ENCODE peak calls at places on chromosomes 16 and 17, in nine cellular contexts. T is fibroblast of lung, Y is kidney, J is OCI-LY7, P is heart right ventricle, B is Calu3, K is lower leg skin, Q is HFFc6, H is kidney epithelial cell. C is an unnamed sample.

GRCh38 chr17:15444805-15445204 is 22.6 kb downstream of the CDRT4 start:
- DNase-seq in H (no peak), B (no peak), K (peak), P (no peak), Y (no peak), J (no peak), Q (peak), T (no peak), C (no peak)

GRCh38 chr16:51931596-51931995 is 615.3 kb downstream of the TOX3 start:
- DNase-seq in H (no peak), T (no peak), Y (no peak), K (no peak), B (no peak), P (no peak), J (no peak), Q (no peak), C (no peak)

GRCh38 chr17:66644311-66644710 is 190.6 kb upstream of the CACNG5 start:
- DNase-seq in P (no peak), J (no peak), T (no peak), Y (no peak), Q (no peak), K (peak), B (no peak), H (no peak), C (no peak)

GRCh38 chr17:40063034-40063765 is 435 bp downstream of the THRA start:
- DNase-seq in Y (peak), B (peak), K (peak), P (no peak), Q (no peak), T (no peak), H (no peak), J (peak), C (peak)

GRCh38 chr17:82272495-82273326 is 789 bp downstream of the CSNK1D start:
- DNase-seq in Y (peak), P (peak), Q (no peak), T (no peak), K (peak), B (no peak), J (peak), H (no peak), C (peak)

GRCh38 chr17:78884148-78884870 is 18.7 kb downstream of the CEP295NL start:
- DNase-seq in K (no peak), P (no peak), H (no peak), T (no peak), Y (peak), J (no peak), Q (no peak), B (peak), C (no peak)

GRCh38 chr17:65850486-65850885 is 289.0 kb upstream of the AXIN2 start:
- DNase-seq in K (no peak), T (peak), Y (no peak), Q (no peak), P (no peak), B (no peak), H (peak), J (no peak), C (peak)

GRCh38 chr17:32010114-32010513 is 2.9 kb downstream of the LRRC37B start:
- DNase-seq in P (no peak), Q (no peak), H (no peak), J (no peak), Y (no peak), K (no peak), B (no peak), T (no peak), C (no peak)

GRCh38 chr17:83084214-83084613 is 4.8 kb downstream of the METRNL start:
- DNase-seq in B (no peak), T (no peak), P (no peak), K (no peak), J (no peak), H (no peak), Q (no peak), Y (no peak), C (no peak)

GRCh38 chr16:85536411-85537330 is 76.5 kb upstream of the GSE1 start:
- DNase-seq in J (no peak), Q (no peak), H (no peak), T (no peak), Y (no peak), P (no peak), K (no peak), B (no peak), C (no peak)

GRCh38 chr16:12697437-12697836 is 106.2 kb downstream of the CPPED1 start:
- DNase-seq in K (peak), J (no peak), H (no peak), Q (no peak), B (no peak), P (no peak), T (no peak), Y (no peak), C (no peak)

GRCh38 chr16:75267631-75268264 is 16.3 kb upstream of the BCAR1 start:
- DNase-seq in T (peak), Q (peak), Y (peak), H (no peak), B (peak), J (no peak), K (peak), P (peak), C (no peak)

GRCh38 chr16:16004314-16004749 is 54.9 kb downstream of the ABCC1 start:
- DNase-seq in B (no peak), J (no peak), H (no peak), Y (no peak), Q (peak), K (no peak), P (no peak), T (peak), C (no peak)

GRCh38 chr17:39352986-39353385 is 48.4 kb downstream of the FBXL20 start:
- DNase-seq in T (no peak), Y (no peak), J (no peak), H (no peak), Q (no peak), B (no peak), P (no peak), K (no peak), C (no peak)

GRCh38 chr17:78380370-78380769 is 1.9 kb downstream of the PGS1 start:
- DNase-seq in Q (no peak), H (no peak), Y (no peak), P (no peak), K (no peak), T (no peak), J (no peak), B (no peak), C (no peak)

GRCh38 chr16:50977064-50977621 is 173.9 kb downstream of the SALL1 start:
- DNase-seq in K (no peak), J (no peak), P (no peak), T (no peak), H (no peak), B (no peak), Q (no peak), Y (no peak), C (no peak)

GRCh38 chr16:87437327-87437726 is 45.2 kb downstream of the MAP1LC3B start:
- DNase-seq in Q (no peak), P (no peak), H (no peak), Y (no peak), K (no peak), J (no peak), B (no peak), T (no peak), C (no peak)

GRCh38 chr17:6077746-6078145 is 7.6 kb downstream of the WSCD1 start:
- DNase-seq in P (no peak), T (no peak), B (no peak), H (no peak), K (no peak), J (no peak), Q (no peak), Y (no peak), C (no peak)

GRCh38 chr17:35057332-35057915 is 6.1 kb downstream of the RFFL start:
- DNase-seq in H (no peak), B (no peak), J (no peak), Y (no peak), K (no peak), P (no peak), T (no peak), Q (no peak), C (no peak)

GRCh38 chr16:69378760-69379159 is 7.0 kb downstream of the TERF2 start:
- DNase-seq in T (no peak), Q (no peak), K (no peak), P (no peak), J (no peak), B (no peak), H (no peak), Y (no peak), C (no peak)

GRCh38 chr17:57051886-57052342 is 33.1 kb upstream of the AKAP1 start:
- DNase-seq in Y (no peak), T (no peak), J (no peak), B (no peak), H (no peak), Q (no peak), P (no peak), K (no peak), C (no peak)

GRCh38 chr17:6279659-6280058 is 155.3 kb downstream of the AIPL1 start:
- DNase-seq in T (no peak), H (peak), Y (no peak), K (peak), J (peak), Q (no peak), P (no peak), B (peak), C (no peak)

GRCh38 chr17:75404739-75405364 is 626 bp downstream of the GRB2 start:
- DNase-seq in H (no peak), Q (peak), J (peak), B (peak), T (no peak), P (peak), K (peak), Y (peak), C (no peak)

GRCh38 chr16:48583075-48584065 is 26.6 kb downstream of the N4BP1 start:
- DNase-seq in K (no peak), B (no peak), Q (peak), J (no peak), P (no peak), Y (no peak), H (no peak), T (no peak), C (no peak)

GRCh38 chr16:16096161-16096857 is 127.0 kb downstream of the ABCC6 start:
- DNase-seq in K (no peak), B (no peak), H (no peak), Q (peak), P (no peak), Y (peak), T (peak), J (peak), C (no peak)

GRCh38 chr17:3639981-3640596 is 3.5 kb downstream of the CTNS start:
- DNase-seq in Y (no peak), Q (peak), J (peak), K (no peak), H (no peak), P (no peak), T (no peak), B (no peak), C (no peak)

GRCh38 chr16:50202926-50203624 is 50.0 kb downstream of the TENT4B start:
- DNase-seq in J (no peak), B (peak), K (no peak), P (no peak), T (peak), H (peak), Y (no peak), Q (peak), C (no peak)

GRCh38 chr17:71470062-71470461 is 650.8 kb upstream of the SOX9 start:
- DNase-seq in P (no peak), K (no peak), Q (no peak), J (no peak), Y (no peak), B (no peak), H (no peak), T (no peak), C (no peak)

GRCh38 chr17:46785696-46786095 is 32.8 kb downstream of the WNT3 start:
- DNase-seq in P (no peak), H (no peak), J (no peak), K (no peak), B (no peak), Y (no peak), T (no peak), Q (no peak), C (no peak)

GRCh38 chr17:77887464-77888241 is 70.8 kb upstream of the TNRC6C start:
- DNase-seq in P (peak), B (peak), Q (peak), Y (peak), H (peak), J (peak), T (peak), K (peak), C (no peak)

GRCh38 chr16:47705268-47705667 is 244.1 kb downstream of the PHKB start:
- DNase-seq in P (no peak), Q (no peak), H (no peak), T (peak), J (no peak), K (no peak), B (no peak), Y (no peak), C (no peak)

GRCh38 chr16:89557230-89557935 is 3.1 kb upstream of the RPL13 start:
- DNase-seq in Q (peak), H (no peak), Y (peak), T (peak), K (peak), J (peak), B (peak), P (peak), C (peak)

GRCh38 chr17:50892101-50892776 is 26.1 kb upstream of the TOB1 start:
- DNase-seq in H (no peak), Q (no peak), K (no peak), Y (no peak), T (no peak), B (no peak), P (no peak), J (no peak), C (peak)
- TF ChIP-seq CTCF in H (no peak), Q (no peak), K (no peak), Y (no peak), T (no peak), B (no peak), P (no peak), J (no peak), C (no peak)

GRCh38 chr16:17431904-17432625 is 38.7 kb downstream of the XYLT1 start:
- DNase-seq in Q (no peak), Y (no peak), B (no peak), T (no peak), K (no peak), P (no peak), H (no peak), J (no peak), C (no peak)
- TF ChIP-seq CTCF in Q (peak), Y (no peak), B (no peak), T (no peak), K (no peak), P (no peak), H (no peak), J (no peak), C (no peak)

GRCh38 chr16:20750558-20750957 is 8.9 kb upstream of the THUMPD1 start:
- DNase-seq in T (no peak), J (no peak), H (no peak), Y (no peak), B (no peak), P (no peak), Q (no peak), K (no peak), C (no peak)
- TF ChIP-seq CTCF in T (no peak), J (no peak), H (no peak), Y (no peak), B (no peak), P (no peak), Q (no peak), K (no peak), C (no peak)

GRCh38 chr17:37194208-37194607 is 181.6 kb upstream of the C17orf78 start:
- DNase-seq in Y (no peak), J (peak), K (no peak), H (no peak), B (no peak), T (no peak), P (no peak), Q (no peak), C (no peak)
- TF ChIP-seq CTCF in Y (no peak), J (peak), K (no peak), H (no peak), B (no peak), T (no peak), P (no peak), Q (no peak), C (no peak)

GRCh38 chr17:49973271-49973615 is 4.3 kb downstream of the DLX4 start:
- DNase-seq in Y (no peak), P (no peak), T (no peak), H (no peak), Q (no peak), B (no peak), J (no peak), K (no peak), C (no peak)

GRCh38 chr17:49971199-49971847 is 2.3 kb downstream of the DLX4 start:
- DNase-seq in P (no peak), T (no peak), Y (no peak), H (no peak), Q (no peak), J (no peak), K (no peak), B (no peak), C (no peak)

GRCh38 chr17:49971848-49972485 is 3.0 kb downstream of the DLX4 start:
- DNase-seq in H (no peak), P (no peak), J (no peak), B (no peak), Q (no peak), T (no peak), K (no peak), Y (peak), C (no peak)

GRCh38 chr17:49970498-49970897 is 1.5 kb downstream of the DLX4 start:
- DNase-seq in P (no peak), B (no peak), J (no peak), K (no peak), H (no peak), T (no peak), Y (no peak), Q (no peak), C (no peak)

GRCh38 chr17:49972486-49973270 is 3.7 kb downstream of the DLX4 start:
- DNase-seq in H (no peak), J (no peak), P (no peak), B (no peak), Q (no peak), T (no peak), K (no peak), Y (no peak), C (no peak)
- TF ChIP-seq CTCF in H (no peak), J (no peak), P (no peak), B (no peak), Q (no peak), T (no peak), K (no peak), Y (no peak), C (no peak)

DNA sequence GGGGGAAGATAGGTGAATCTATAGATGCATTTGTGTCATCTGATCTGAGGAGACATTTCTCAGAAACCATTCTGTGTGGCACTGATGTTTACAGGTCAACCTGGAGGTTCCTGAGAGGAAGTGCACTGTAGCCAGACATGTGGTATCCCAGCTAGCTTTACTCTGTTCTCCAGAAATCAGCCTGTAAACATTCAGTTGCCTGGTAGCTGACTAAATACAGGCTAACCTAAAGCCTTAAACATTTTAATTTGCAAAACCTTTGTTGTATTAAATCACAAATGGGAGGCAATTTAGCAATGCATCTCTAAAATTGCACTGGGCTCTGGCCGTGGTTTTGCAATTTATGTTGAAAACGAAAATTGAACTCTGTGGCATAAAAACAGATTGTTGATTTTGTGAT is 207.6 kb downstream of the FTO start:
- DNase-seq in H (no peak), J (no peak), P (no peak), Q (no peak), T (peak), B (no peak), Y (no peak), K (no peak), C (no peak)
- TF ChIP-seq CTCF in H (no peak), J (no peak), P (no peak), Q (no peak), T (no peak), B (no peak), Y (no peak), K (no peak), C (no peak)

DNA sequence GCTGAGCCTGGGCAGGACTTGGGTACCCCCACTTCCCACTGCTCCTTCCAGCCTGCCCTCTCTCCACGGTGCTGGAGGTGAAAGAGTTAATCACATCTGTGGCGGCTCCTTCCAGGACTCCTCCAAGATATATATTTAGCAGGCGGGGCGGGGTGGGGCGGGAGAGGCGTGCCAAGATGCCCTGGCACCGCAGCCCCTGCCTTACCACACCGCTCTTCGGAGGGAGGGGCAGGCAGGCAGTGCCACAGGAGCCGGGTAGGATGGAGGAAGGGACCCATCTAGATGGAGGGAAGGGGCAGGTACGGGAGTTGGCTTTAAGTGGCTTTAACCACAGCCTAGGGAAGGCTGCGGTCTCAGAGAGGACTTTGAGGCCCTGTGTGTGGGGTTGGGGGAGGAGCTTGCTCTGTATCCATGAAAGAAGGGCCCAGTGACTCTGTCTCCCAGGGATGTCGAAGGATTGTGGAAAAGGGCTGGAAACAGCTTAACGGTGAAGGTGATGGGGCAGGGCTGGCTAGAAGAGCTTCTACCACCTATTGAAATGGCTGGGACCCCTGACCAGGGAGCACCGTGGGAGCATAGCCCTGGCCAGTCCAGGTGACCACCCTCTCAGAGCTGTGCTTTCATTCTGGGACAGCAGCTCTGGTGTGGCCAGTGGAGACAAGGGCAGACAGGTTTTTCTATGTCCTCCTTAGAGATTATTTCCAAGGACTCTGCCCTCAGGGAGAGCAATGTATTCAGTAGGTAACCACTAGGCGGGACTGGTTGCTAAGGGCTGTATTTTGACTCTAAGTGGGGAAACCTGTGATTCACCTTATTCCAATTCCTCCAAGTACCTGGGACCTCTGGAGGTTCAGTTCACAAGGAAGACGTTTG is 13.0 kb downstream of the GPR142 start:
- DNase-seq in P (no peak), Y (no peak), T (no peak), Q (no peak), B (peak), H (no peak), J (no peak), K (no peak), C (no peak)
- TF ChIP-seq CTCF in P (no peak), Y (peak), T (no peak), Q (no peak), B (peak), H (peak), J (peak), K (no peak), C (no peak)

GRCh38 chr16:3487521-3488410 is 7.5 kb downstream of the C16orf90 start:
- DNase-seq in Q (no peak), P (no peak), H (no peak), T (no peak), Y (peak), J (no peak), K (no peak), B (no peak), C (no peak)
- TF ChIP-seq CTCF in Q (no peak), P (no peak), H (no peak), T (no peak), Y (no peak), J (no peak), K (no peak), B (no peak), C (no peak)

GRCh38 chr17:63561819-63562218 is 11.5 kb downstream of the DCAF7 start:
- DNase-seq in Y (no peak), P (no peak), B (no peak), H (no peak), J (no peak), K (no peak), T (no peak), Q (no peak), C (no peak)

GRCh38 chr17:63555475-63556156 is 5.3 kb downstream of the DCAF7 start:
- DNase-seq in Y (no peak), J (no peak), H (no peak), P (no peak), K (no peak), Q (no peak), T (no peak), B (no peak), C (no peak)

GRCh38 chr17:63557416-63557815 is 7.1 kb downstream of the DCAF7 start:
- DNase-seq in H (no peak), J (no peak), B (no peak), K (no peak), P (no peak), Y (no peak), T (no peak), Q (no peak), C (no peak)

GRCh38 chr17:63558441-63558840 is 8.2 kb downstream of the DCAF7 start:
- DNase-seq in T (no peak), P (no peak), K (no peak), J (no peak), B (no peak), H (no peak), Q (no peak), Y (no peak), C (no peak)
- TF ChIP-seq CTCF in T (no peak), P (no peak), K (no peak), J (no peak), B (no peak), H (no peak), Q (no peak), Y (no peak), C (no peak)

C was measured in GM13976.